ENCODE peak calls at places on chromosomes 12 and 14, in four cellular contexts. E is HepG2, I is K562, T is HCT116. K is an unnamed sample.

GRCh38 chr14:101774006-101774755 is 12.7 kb downstream of the PPP2R5C start:
- DNase-seq in E (no peak), I (no peak), T (no peak), K (no peak)

GRCh38 chr12:77685112-77685511 is 145.6 kb upstream of the NAV3 start:
- DNase-seq in E (peak; percentile 56), I (no peak), T (peak; percentile 71), K (peak; percentile 50)

GRCh38 chr14:91149462-91149861 is 35.6 kb downstream of the DGLUCY start:
- DNase-seq in T (no peak), E (peak; percentile 92), I (peak; percentile 48), K (peak; percentile 7)

GRCh38 chr12:90292183-90292582 is 583.5 kb upstream of the ATP2B1 start:
- DNase-seq in E (no peak), I (no peak), T (no peak), K (no peak)

GRCh38 chr14:93014038-93015023 is 91.4 kb downstream of the CHGA start:
- DNase-seq in T (no peak), E (no peak), I (no peak), K (no peak)

GRCh38 chr14:105899657-105900397 is 373.4 kb downstream of the TMEM121 start:
- DNase-seq in I (peak; percentile 2), T (no peak), E (no peak), K (no peak)

GRCh38 chr12:31482816-31483215 is 108.1 kb downstream of the DENND5B start:
- DNase-seq in T (peak; percentile 51), E (no peak), I (no peak), K (no peak)

GRCh38 chr12:45622210-45622937 is 107.1 kb upstream of the ARID2 start:
- DNase-seq in E (no peak), T (no peak), I (no peak), K (no peak)

GRCh38 chr14:92105845-92106094 is 612 bp downstream of the ATXN3 start:
- DNase-seq in T (no peak), E (peak; percentile 5), I (no peak), K (no peak)

GRCh38 chr14:101840649-101841365 is 79.3 kb downstream of the PPP2R5C start:
- DNase-seq in I (no peak), T (no peak), E (no peak), K (no peak)

GRCh38 chr12:57896139-57896436 is 45.3 kb upstream of the ATP23 start:
- DNase-seq in T (no peak), I (no peak), E (no peak), K (no peak)

GRCh38 chr12:114799574-114800487 is 115.9 kb upstream of the TBX3 start:
- DNase-seq in I (no peak), E (peak; percentile 100), T (peak; percentile 58), K (no peak)

GRCh38 chr14:70660967-70661871 is 19.5 kb downstream of the TTC9 start:
- DNase-seq in I (no peak), E (no peak), T (no peak), K (no peak)

GRCh38 chr12:1162083-1162760 is 171.2 kb downstream of the ERC1 start:
- DNase-seq in I (no peak), T (no peak), E (no peak), K (no peak)

GRCh38 chr14:91228112-91229004 is 16.1 kb downstream of the GPR68 start:
- DNase-seq in I (peak; percentile 48), T (no peak), E (no peak), K (no peak)

GRCh38 chr14:99968156-99968920 is 96.9 kb upstream of the EVL start:
- DNase-seq in E (no peak), T (no peak), I (no peak), K (no peak)

GRCh38 chr12:8816448-8816847 is 6.0 kb upstream of the A2ML1 start:
- DNase-seq in I (no peak), T (no peak), E (no peak), K (no peak)

GRCh38 chr12:8822298-8822697 is at the start of gene A2ML1:
- DNase-seq in I (no peak), T (no peak), E (no peak), K (no peak)

GRCh38 chr12:8818526-8818925 is 3.9 kb upstream of the A2ML1 start:
- DNase-seq in E (no peak), T (no peak), I (no peak), K (no peak)

GRCh38 chr12:8817856-8818255 is 4.6 kb upstream of the A2ML1 start:
- DNase-seq in T (no peak), E (no peak), I (no peak), K (no peak)

DNA sequence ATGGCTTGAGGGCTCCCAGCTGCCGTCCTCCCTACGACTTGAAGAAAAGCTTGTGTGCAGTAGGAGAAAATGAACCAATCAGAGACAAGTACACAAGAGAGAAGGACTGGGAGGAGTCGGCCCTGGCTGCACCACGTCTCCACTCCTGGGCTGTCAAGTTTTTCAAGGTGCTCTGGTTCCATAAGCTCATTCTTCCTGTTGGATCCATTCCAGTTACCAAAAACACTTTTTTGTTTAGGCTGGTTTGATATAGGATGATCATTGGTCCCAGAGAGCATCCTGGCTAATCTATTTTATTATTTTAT is 2.8 kb upstream of the A2ML1 start:
- DNase-seq in E (no peak), I (peak; percentile 30), T (no peak), K (no peak)
- TF ChIP-seq TCF7L2 in E (no peak), I (no peak), T (no peak), K (no peak)

DNA sequence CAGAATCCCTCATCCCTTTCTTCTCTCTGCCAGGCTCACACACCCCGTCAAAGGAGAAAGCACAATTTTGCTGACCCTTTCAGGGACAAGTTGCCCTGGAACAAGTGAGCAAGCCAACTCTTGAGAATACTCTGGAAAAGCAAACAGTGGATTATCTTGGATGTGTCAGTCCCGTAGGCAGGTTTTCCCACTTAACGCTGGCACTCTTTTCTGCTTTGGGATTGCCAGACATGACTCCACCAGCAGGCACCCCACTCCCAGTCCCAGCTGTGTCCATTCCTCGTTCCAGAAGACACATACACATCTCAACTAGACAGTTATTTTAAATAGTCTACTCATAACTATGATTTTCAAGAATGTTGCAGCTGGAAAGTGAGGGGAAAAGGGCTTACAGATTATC is 145.5 kb upstream of the CDKN3 start:
- DNase-seq in T (no peak), I (no peak), E (no peak), K (no peak)
- H3K27ac ChIP-seq in T (peak overlapping the region; percentile 86), I (no peak overlapping the region), E (no peak overlapping the region), K (no peak overlapping the region)

DNA sequence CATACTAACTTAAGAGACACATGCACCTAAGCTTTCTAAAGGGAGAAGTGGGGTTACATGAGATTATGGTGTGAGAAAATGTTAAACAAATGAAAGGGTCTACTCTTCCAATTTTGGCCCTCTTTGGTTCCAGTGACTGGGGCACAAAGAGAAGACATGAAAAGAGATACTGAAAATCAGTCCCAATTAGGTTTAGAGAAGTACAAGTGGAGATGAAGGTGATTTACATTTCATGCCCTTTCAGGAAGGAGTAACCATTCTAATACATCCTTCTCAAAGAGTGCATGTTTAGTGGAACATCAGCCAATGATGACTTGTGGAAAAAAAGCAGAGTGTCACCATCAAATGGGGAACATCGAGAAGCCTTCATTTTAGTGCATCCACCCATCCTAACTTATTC is 14.4 kb downstream of the MGP start:
- DNase-seq in I (no peak), T (no peak), E (no peak), K (no peak)
- TF ChIP-seq TCF7L2 in I (no peak), T (no peak), E (no peak), K (no peak)

DNA sequence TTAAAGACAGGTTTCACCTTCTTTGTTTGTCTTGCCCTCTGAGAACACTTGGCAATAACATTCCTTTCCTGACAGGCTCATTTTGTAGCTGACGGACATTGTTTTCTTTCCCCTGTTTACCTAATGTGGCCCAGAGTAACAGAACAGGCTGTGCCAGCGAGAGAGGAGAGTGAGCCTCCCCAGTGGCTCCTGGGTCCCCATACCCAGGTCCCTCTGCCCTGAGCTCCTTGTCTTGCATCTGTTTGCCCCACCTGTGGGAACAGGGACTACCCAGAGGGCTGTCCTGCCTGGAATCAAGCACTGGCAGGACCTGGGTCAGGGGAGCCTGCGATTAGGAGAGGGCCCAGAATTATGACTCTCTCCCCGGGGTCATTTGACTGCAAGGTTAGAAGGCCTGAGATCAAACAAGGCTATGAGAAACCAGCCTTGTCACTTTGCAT is 222.9 kb downstream of the ZFP36L1 start:
- DNase-seq in I (no peak), T (no peak), E (peak; percentile 51), K (no peak)
- H3K27ac ChIP-seq in I (no peak overlapping the region), T (no peak overlapping the region), E (peak overlapping the region; percentile 20), K (no peak overlapping the region)

GRCh38 chr12:11649413-11650278 is at the start of gene ETV6:
- DNase-seq in I (peak; percentile 69), E (peak; percentile 69), T (peak; percentile 63), K (peak; percentile 28)
- TF ChIP-seq TCF7L2 in I (no peak), E (no peak), T (peak; percentile 34), K (no peak)

GRCh38 chr12:13203028-13203922 is 6.7 kb downstream of the EMP1 start:
- DNase-seq in T (no peak), E (no peak), I (peak; percentile 13), K (no peak)

GRCh38 chr12:13197526-13198141 is 1.1 kb downstream of the EMP1 start:
- DNase-seq in E (no peak), T (no peak), I (no peak), K (no peak)

GRCh38 chr12:13198240-13198639 is 1.7 kb downstream of the EMP1 start:
- DNase-seq in T (no peak), E (no peak), I (no peak), K (no peak)

GRCh38 chr12:13198921-13199320 is 2.4 kb downstream of the EMP1 start:
- DNase-seq in I (no peak), E (no peak), T (no peak), K (no peak)

GRCh38 chr12:13200841-13201240 is 4.3 kb downstream of the EMP1 start:
- DNase-seq in E (no peak), I (no peak), T (no peak), K (no peak)
- H3K27ac ChIP-seq in E (no peak overlapping the region), I (no peak overlapping the region), T (no peak overlapping the region), K (no peak overlapping the region)

GRCh38 chr14:95069018-95069417 is 88.3 kb downstream of the DICER1 start:
- DNase-seq in I (no peak), E (no peak), T (no peak), K (no peak)
- TF ChIP-seq TCF7L2 in I (no peak), E (no peak), T (no peak), K (no peak)

GRCh38 chr14:54444701-54445100 is 3.5 kb upstream of the CNIH1 start:
- DNase-seq in T (no peak), I (no peak), E (no peak), K (no peak)
- H3K27ac ChIP-seq in T (no peak overlapping the region), I (no peak overlapping the region), E (no peak overlapping the region), K (no peak overlapping the region)

K was measured in Panc1.